ENCODE peak calls at places on chromosomes 3 and 15, in seven cellular contexts. One of them, this sample, is unnamed.

GRCh38 chr15:74889390-74889881 is 406 bp upstream of the MPI start:
- DNase-seq in AG04450: no peak
- DNase-seq in GM23248: peak
- DNase-seq in right cardiac atrium: peak
- DNase-seq in CD8-positive, alpha-beta memory T cell: no peak
- DNase-seq in stomach: peak
- DNase-seq in left lung: peak
- DNase-seq in this sample: peak

GRCh38 chr15:37764733-37765191 is 169.7 kb upstream of the TMCO5A start:
- DNase-seq in GM23248: peak
- DNase-seq in stomach: peak
- DNase-seq in right cardiac atrium: peak
- DNase-seq in CD8-positive, alpha-beta memory T cell: no peak
- DNase-seq in AG04450: peak
- DNase-seq in left lung: no peak
- DNase-seq in this sample: no peak

GRCh38 chr15:40355976-40356585 is 1.9 kb upstream of the DISP2 start:
- DNase-seq in AG04450: no peak
- DNase-seq in stomach: no peak
- DNase-seq in GM23248: no peak
- DNase-seq in right cardiac atrium: no peak
- DNase-seq in left lung: no peak
- DNase-seq in CD8-positive, alpha-beta memory T cell: no peak
- DNase-seq in this sample: no peak

GRCh38 chr15:94375997-94376396 is 144.6 kb downstream of the MCTP2 start:
- DNase-seq in stomach: no peak
- DNase-seq in right cardiac atrium: no peak
- DNase-seq in AG04450: no peak
- DNase-seq in CD8-positive, alpha-beta memory T cell: no peak
- DNase-seq in GM23248: no peak
- DNase-seq in left lung: no peak
- DNase-seq in this sample: no peak

GRCh38 chr3:17850448-17850847 is 108.0 kb upstream of the TBC1D5 start:
- DNase-seq in GM23248: peak
- DNase-seq in AG04450: no peak
- DNase-seq in CD8-positive, alpha-beta memory T cell: no peak
- DNase-seq in stomach: no peak
- DNase-seq in left lung: no peak
- DNase-seq in right cardiac atrium: no peak
- DNase-seq in this sample: no peak

GRCh38 chr15:96243701-96244100 is 86.8 kb upstream of the NR2F2 start:
- DNase-seq in stomach: no peak
- DNase-seq in left lung: no peak
- DNase-seq in AG04450: no peak
- DNase-seq in right cardiac atrium: no peak
- DNase-seq in GM23248: no peak
- DNase-seq in CD8-positive, alpha-beta memory T cell: no peak
- DNase-seq in this sample: no peak

GRCh38 chr15:67510597-67511225 is 10.2 kb upstream of the C15orf61 start:
- DNase-seq in right cardiac atrium: no peak
- DNase-seq in CD8-positive, alpha-beta memory T cell: no peak
- DNase-seq in stomach: no peak
- DNase-seq in GM23248: peak
- DNase-seq in left lung: no peak
- DNase-seq in AG04450: no peak
- DNase-seq in this sample: no peak

GRCh38 chr3:171095063-171095462 is 68.5 kb upstream of the SLC2A2 start:
- DNase-seq in GM23248: no peak
- DNase-seq in left lung: no peak
- DNase-seq in right cardiac atrium: no peak
- DNase-seq in stomach: no peak
- DNase-seq in CD8-positive, alpha-beta memory T cell: no peak
- DNase-seq in AG04450: no peak
- DNase-seq in this sample: no peak

GRCh38 chr3:39234041-39234440 is 41.6 kb upstream of the XIRP1 start:
- DNase-seq in AG04450: no peak
- DNase-seq in CD8-positive, alpha-beta memory T cell: no peak
- DNase-seq in left lung: no peak
- DNase-seq in right cardiac atrium: no peak
- DNase-seq in GM23248: no peak
- DNase-seq in stomach: no peak
- DNase-seq in this sample: no peak

GRCh38 chr15:72998681-72999466 is 53.4 kb upstream of the NEO1 start:
- DNase-seq in AG04450: no peak
- DNase-seq in right cardiac atrium: no peak
- DNase-seq in left lung: no peak
- DNase-seq in GM23248: no peak
- DNase-seq in stomach: peak
- DNase-seq in CD8-positive, alpha-beta memory T cell: no peak
- DNase-seq in this sample: no peak

GRCh38 chr15:72991026-72991425 is 61.2 kb upstream of the NEO1 start:
- DNase-seq in AG04450: no peak
- DNase-seq in right cardiac atrium: no peak
- DNase-seq in GM23248: peak
- DNase-seq in CD8-positive, alpha-beta memory T cell: no peak
- DNase-seq in stomach: no peak
- DNase-seq in left lung: no peak
- DNase-seq in this sample: no peak

GRCh38 chr15:72998226-72998625 is 54.0 kb upstream of the NEO1 start:
- DNase-seq in AG04450: no peak
- DNase-seq in stomach: no peak
- DNase-seq in right cardiac atrium: no peak
- DNase-seq in left lung: no peak
- DNase-seq in GM23248: peak
- DNase-seq in CD8-positive, alpha-beta memory T cell: no peak
- DNase-seq in this sample: no peak

GRCh38 chr15:72992733-72993321 is 59.4 kb upstream of the NEO1 start:
- DNase-seq in left lung: no peak
- DNase-seq in CD8-positive, alpha-beta memory T cell: no peak
- DNase-seq in stomach: no peak
- DNase-seq in GM23248: peak
- DNase-seq in right cardiac atrium: peak
- DNase-seq in AG04450: no peak
- DNase-seq in this sample: no peak

DNA sequence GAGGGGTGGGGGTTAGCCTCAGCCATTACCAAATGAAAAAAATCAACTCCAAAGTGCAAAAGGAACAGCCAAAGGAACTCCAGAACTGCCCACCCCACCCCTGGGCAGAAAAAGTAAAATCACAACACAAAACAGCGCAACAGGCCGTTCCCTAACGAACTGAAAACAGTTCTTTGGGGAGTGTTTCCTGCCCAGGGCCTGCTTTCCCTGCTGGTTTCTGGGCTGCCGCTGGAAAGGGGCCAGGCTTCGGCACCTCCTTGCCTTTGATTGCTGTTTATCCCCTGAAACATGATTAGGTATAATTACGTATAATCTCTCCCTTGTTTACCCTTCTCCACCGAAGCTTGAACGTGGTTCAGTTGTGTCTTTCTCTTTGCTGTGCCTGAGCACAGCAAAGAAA is 57.5 kb upstream of the NEO1 start:
- DNase-seq in left lung: no peak
- DNase-seq in stomach: peak
- DNase-seq in CD8-positive, alpha-beta memory T cell: no peak
- DNase-seq in right cardiac atrium: peak
- DNase-seq in AG04450: no peak
- DNase-seq in GM23248: peak
- DNase-seq in this sample: peak
- H3K27ac ChIP-seq in left lung: peak
- H3K27ac ChIP-seq in stomach: peak
- H3K27ac ChIP-seq in CD8-positive, alpha-beta memory T cell: no peak
- H3K27ac ChIP-seq in right cardiac atrium: peak
- H3K27ac ChIP-seq in AG04450: no peak
- H3K27ac ChIP-seq in GM23248: no peak
- H3K27ac ChIP-seq in this sample: peak

DNA sequence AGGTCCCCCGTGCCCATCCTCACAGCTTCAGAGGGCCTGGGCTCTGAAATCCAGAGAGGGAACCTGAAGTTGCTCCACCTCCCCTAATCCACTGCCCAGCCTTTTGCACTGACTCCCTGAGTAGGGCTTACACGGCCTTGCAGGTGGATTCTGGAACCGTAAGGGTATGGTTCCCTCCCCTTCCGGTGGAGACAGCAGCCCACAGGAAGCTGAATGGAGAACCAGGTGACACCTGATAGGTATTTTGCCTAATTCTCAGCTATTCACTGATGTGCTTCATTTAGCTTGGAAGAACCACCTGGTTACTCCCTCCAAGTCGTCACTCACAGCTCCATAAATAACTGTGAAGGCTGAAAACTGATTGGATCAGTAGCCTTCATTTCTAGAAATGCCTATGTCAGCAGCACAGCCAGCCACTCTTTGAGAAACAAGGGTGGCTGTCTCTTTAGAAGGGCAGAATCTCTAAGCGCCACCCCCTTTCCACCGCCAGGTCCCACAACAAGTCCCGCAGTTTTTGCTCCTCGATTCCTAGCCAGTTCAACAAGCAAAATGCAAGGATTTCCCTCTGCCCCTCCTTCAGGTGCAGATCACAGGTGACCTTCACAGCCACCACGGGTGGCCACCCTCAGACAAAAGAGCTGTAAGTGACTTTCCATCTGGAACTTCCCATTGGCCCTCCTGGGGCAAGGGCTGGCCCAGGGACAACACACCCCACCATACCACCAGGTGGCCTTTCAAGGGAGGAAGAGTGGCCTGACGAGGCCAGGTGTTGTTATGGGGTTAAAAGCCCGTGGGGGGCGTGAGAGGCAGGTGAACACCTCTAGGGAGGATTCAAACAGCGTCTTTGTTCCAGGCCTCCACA is 112.9 kb downstream of the SEC22A start:
- DNase-seq in left lung: peak
- DNase-seq in GM23248: no peak
- DNase-seq in stomach: no peak
- DNase-seq in right cardiac atrium: no peak
- DNase-seq in AG04450: no peak
- DNase-seq in CD8-positive, alpha-beta memory T cell: no peak
- DNase-seq in this sample: peak
- H3K4me3 ChIP-seq in left lung: no peak
- H3K4me3 ChIP-seq in GM23248: no peak
- H3K4me3 ChIP-seq in stomach: no peak
- H3K4me3 ChIP-seq in right cardiac atrium: no peak
- H3K4me3 ChIP-seq in AG04450: no peak
- H3K4me3 ChIP-seq in CD8-positive, alpha-beta memory T cell: no peak
- H3K4me3 ChIP-seq in this sample: no peak

DNA sequence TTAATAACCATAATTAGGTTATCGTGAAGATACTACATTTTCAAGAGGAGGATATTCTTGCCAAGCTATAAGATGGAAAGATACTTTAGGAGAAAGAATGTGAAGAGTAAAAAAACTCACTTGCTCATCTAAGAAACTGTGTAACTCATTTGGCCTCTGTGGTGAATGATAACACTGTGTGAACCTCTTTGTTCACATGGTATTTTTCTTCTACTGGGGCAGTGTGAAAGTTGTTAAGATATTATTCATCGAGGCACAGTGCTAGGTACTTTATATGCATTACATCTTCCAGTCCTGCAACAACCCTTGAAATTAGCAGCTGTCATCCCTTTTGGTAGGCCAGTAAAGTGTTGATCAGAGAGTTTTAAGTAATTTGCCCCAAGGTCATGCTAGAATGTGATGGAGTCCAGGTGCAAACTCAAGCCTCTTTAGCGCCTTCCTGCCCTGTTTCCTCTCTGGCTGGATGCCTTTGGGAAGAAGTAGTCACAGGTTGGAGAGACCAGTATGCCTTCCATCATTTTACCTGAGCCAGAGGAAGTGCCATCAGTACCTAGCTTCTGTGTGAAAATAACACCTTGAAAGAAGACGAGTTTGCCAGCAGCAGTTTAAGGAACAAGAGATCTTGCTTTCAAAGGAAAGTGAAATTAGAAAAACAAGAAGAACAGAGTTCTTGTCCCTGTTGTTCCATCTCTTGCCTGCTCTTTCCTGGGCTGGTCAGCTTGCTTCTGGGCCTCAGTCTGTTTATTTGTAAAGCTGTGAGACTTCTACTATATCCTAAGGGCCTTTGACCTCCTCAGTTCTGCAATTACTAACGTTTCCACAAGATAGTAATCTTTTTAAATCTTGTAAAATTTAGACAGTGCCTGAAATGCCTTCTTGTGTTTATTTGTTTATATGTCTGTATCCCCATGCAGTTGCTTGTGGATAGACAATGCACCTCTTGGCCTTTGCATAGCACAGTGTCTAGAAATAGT is 179.3 kb downstream of the FNDC3B start:
- DNase-seq in AG04450: no peak
- DNase-seq in CD8-positive, alpha-beta memory T cell: no peak
- DNase-seq in GM23248: no peak
- DNase-seq in stomach: no peak
- DNase-seq in left lung: no peak
- DNase-seq in right cardiac atrium: no peak
- DNase-seq in this sample: no peak
- H3K27ac ChIP-seq in AG04450: no peak
- H3K27ac ChIP-seq in CD8-positive, alpha-beta memory T cell: no peak
- H3K27ac ChIP-seq in GM23248: peak
- H3K27ac ChIP-seq in stomach: no peak
- H3K27ac ChIP-seq in left lung: no peak
- H3K27ac ChIP-seq in right cardiac atrium: peak
- H3K27ac ChIP-seq in this sample: no peak

GRCh38 chr15:89677381-89677780 is 1.8 kb downstream of the PLIN1 start:
- DNase-seq in CD8-positive, alpha-beta memory T cell: no peak
- DNase-seq in stomach: no peak
- DNase-seq in right cardiac atrium: no peak
- DNase-seq in AG04450: no peak
- DNase-seq in GM23248: no peak
- DNase-seq in left lung: no peak
- DNase-seq in this sample: no peak

GRCh38 chr15:89675606-89676005 is 3.6 kb downstream of the PLIN1 start:
- DNase-seq in GM23248: no peak
- DNase-seq in right cardiac atrium: no peak
- DNase-seq in CD8-positive, alpha-beta memory T cell: no peak
- DNase-seq in AG04450: no peak
- DNase-seq in left lung: no peak
- DNase-seq in stomach: no peak
- DNase-seq in this sample: no peak

GRCh38 chr15:89679221-89679620 is at the start of gene PLIN1:
- DNase-seq in right cardiac atrium: no peak
- DNase-seq in CD8-positive, alpha-beta memory T cell: no peak
- DNase-seq in left lung: no peak
- DNase-seq in stomach: no peak
- DNase-seq in AG04450: no peak
- DNase-seq in GM23248: no peak
- DNase-seq in this sample: no peak

GRCh38 chr15:89681146-89681545 is 2.0 kb upstream of the PLIN1 start:
- DNase-seq in right cardiac atrium: no peak
- DNase-seq in left lung: no peak
- DNase-seq in GM23248: no peak
- DNase-seq in CD8-positive, alpha-beta memory T cell: no peak
- DNase-seq in stomach: no peak
- DNase-seq in AG04450: no peak
- DNase-seq in this sample: no peak

DNA sequence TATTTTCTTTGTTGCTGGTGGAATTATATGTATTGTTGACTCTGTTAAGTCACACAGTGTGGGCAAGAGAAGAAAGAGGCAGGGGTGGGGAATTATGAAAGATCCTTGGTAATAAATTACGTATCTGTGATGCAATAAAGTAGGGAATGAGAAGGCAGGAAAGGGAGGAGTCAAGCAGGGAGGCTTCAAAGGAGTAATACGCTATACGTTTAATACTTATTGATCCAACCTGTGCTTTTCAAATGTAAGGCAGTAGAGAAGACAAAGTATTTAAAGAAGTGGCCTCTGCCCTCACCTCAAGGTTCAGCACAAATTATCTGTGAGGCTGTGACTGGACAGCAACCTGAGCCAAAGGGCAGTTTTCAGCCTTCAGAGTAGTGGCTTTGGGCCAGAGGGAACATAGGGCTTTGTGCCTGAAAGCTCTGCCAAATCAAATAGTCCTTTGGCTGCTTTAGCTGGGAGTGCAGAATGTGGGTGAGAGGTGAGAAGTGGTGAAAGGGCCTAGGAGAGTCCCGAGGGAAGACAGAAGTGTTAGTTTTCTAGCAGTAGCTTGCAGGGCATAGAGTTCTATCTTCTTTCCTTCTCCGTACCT is 1.2 kb upstream of the PLIN1 start:
- DNase-seq in CD8-positive, alpha-beta memory T cell: no peak
- DNase-seq in GM23248: peak
- DNase-seq in stomach: peak
- DNase-seq in AG04450: no peak
- DNase-seq in left lung: no peak
- DNase-seq in right cardiac atrium: peak
- DNase-seq in this sample: peak
- H3K4me3 ChIP-seq in CD8-positive, alpha-beta memory T cell: no peak
- H3K4me3 ChIP-seq in GM23248: no peak
- H3K4me3 ChIP-seq in stomach: no peak
- H3K4me3 ChIP-seq in AG04450: no peak
- H3K4me3 ChIP-seq in left lung: no peak
- H3K4me3 ChIP-seq in right cardiac atrium: no peak
- H3K4me3 ChIP-seq in this sample: no peak

This sample was measured in aorta.